ENCODE peak calls at places on chromosomes 4 and X, in six cellular contexts. K, X, C, B, L and W are unnamed samples.

GRCh38 chr4:89024051-89024675 is 32.8 kb downstream of the FAM13A start:
- DNase-seq in K (peak), X (peak), C (peak), B (peak), L (peak), W (peak)

GRCh38 chr4:152949930-152950329 is 13.8 kb downstream of the FHDC1 start:
- DNase-seq in K (no peak), X (no peak), C (no peak), B (no peak), L (no peak), W (no peak)

GRCh38 chrX:1274786-1275185 is 6.2 kb downstream of the CSF2RA start:
- DNase-seq in K (no peak), X (no peak), C (no peak), B (no peak), L (peak), W (no peak)

GRCh38 chr4:48943387-48943786 is 36.8 kb upstream of the OCIAD2 start:
- DNase-seq in K (no peak), X (no peak), C (no peak), B (peak), L (no peak), W (no peak)

GRCh38 chrX:28847423-28847822 is 260.2 kb downstream of the IL1RAPL1 start:
- DNase-seq in K (no peak), X (no peak), C (no peak), B (no peak), L (no peak), W (no peak)

GRCh38 chr4:1379801-1380331 is 26.4 kb downstream of the NKX1-1 start:
- DNase-seq in K (no peak), X (no peak), C (no peak), B (no peak), L (no peak), W (no peak)

GRCh38 chr4:98786866-98787265 is 128.5 kb upstream of the TSPAN5 start:
- DNase-seq in K (no peak), X (no peak), C (peak), B (peak), L (no peak), W (no peak)

GRCh38 chr4:125765936-125766335 is 451.2 kb downstream of the FAT4 start:
- DNase-seq in K (no peak), X (no peak), C (no peak), B (no peak), L (no peak), W (no peak)

GRCh38 chr4:64584981-64585557 is 175.8 kb upstream of the TECRL start:
- DNase-seq in K (no peak), X (no peak), C (peak), B (peak), L (no peak), W (no peak)

GRCh38 chr4:174222266-174222872 is 61.1 kb downstream of the FBXO8 start:
- DNase-seq in K (no peak), X (no peak), C (peak), B (peak), L (no peak), W (no peak)

GRCh38 chr4:155376387-155377268 is at the start of gene MAP9:
- DNase-seq in K (peak), X (peak), C (peak), B (no peak), L (peak), W (peak)
- TF ChIP-seq POLR2AphosphoS5 in K (no peak), X (no peak), C (no peak), B (no peak), L (no peak), W (no peak)

GRCh38 chr4:2412885-2413716 is 5.3 kb downstream of the ZFYVE28 start:
- DNase-seq in K (peak), X (peak), C (peak), B (peak), L (peak), W (peak)
- TF ChIP-seq CTCF in K (peak), X (peak), C (peak), B (peak), L (no peak), W (no peak)

GRCh38 chr4:107930821-107931774 is at the start of gene CYP2U1:
- DNase-seq in K (peak), X (no peak), C (peak), B (peak), L (peak), W (peak)
- TF ChIP-seq POLR2A in K (no peak), X (peak), C (no peak), B (peak), L (peak), W (no peak)

GRCh38 chr4:165324203-165324917 is 3.1 kb upstream of the MSMO1 start:
- DNase-seq in K (no peak), X (no peak), C (no peak), B (no peak), L (no peak), W (no peak)
- TF ChIP-seq POLR2AphosphoS5 in K (no peak), X (no peak), C (no peak), B (no peak), L (no peak), W (no peak)

DNA sequence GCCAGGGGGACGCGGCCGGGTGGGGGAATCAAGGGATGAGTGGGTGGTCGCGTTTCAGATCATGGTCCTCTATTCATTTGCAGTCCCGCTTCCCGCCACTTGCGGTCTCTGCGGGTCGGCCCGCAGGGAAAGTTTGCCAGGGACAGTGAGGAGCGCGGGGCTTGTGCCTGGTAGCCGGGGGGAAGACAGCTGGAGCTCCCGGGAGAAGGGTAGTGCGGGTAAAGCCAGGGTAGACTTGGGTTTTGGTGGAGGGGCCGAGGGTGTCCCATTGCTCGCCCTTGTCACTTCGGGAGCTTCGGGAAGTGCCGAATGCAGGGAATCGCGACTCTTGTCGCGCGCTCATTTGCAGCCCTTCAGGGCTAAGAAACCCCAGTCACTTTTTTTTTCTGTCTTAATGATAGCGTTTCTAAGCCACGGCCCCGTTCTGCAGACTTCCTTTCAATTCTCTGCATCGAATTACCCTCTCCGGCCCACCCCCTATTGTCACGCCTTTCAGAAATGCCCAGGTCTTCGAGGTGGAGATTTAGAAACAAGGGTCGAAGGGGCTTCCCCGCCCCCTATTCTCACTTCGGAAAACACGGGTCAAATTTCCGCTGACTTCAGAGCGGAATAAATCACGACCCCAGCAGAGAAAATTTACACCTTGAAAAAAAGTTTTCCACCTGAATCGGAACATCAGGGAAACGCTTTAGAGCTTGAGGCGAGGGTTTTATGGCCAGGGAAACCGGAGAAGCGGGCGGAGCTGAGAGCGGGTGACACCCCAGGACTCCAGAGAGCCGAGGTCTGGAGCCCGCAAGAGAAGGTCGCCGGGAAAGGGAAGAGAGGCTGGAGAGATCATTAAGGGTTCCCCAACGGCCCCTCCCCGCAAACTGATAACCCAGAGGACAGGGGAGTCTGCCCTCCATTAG is 1.4 kb downstream of the SHISA3 start:
- DNase-seq in K (no peak), X (no peak), C (peak), B (no peak), L (no peak), W (no peak)
- TF ChIP-seq CTCF in K (no peak), X (no peak), C (no peak), B (no peak), L (no peak), W (no peak)

GRCh38 chr4:99847362-99847976 is 30.8 kb downstream of the DAPP1 start:
- DNase-seq in K (no peak), X (peak), C (no peak), B (no peak), L (no peak), W (no peak)
- TF ChIP-seq POLR2A in K (no peak), X (no peak), C (no peak), B (no peak), L (no peak), W (no peak)